ENCODE peak calls at places on chromosomes 7 and 10, in five cellular contexts. One of them, this sample, is unnamed.

GRCh38 chr10:129963076-129963830 is 821 bp downstream of the EBF3 start:
- DNase-seq in B cell: peak
- DNase-seq in AG08395: peak
- DNase-seq in NCI-H1105 treated with DMSO at 0.1 percent for 48 hours: no peak
- DNase-seq in hypothalamus: no peak
- DNase-seq in this sample: no peak

GRCh38 chr10:93512565-93512964 is 16.2 kb downstream of the CEP55 start:
- DNase-seq in AG08395: peak
- DNase-seq in hypothalamus: no peak
- DNase-seq in B cell: no peak
- DNase-seq in NCI-H1105 treated with DMSO at 0.1 percent for 48 hours: no peak
- DNase-seq in this sample: no peak

GRCh38 chr10:86556532-86556931 is 34.9 kb upstream of the WAPL start:
- DNase-seq in NCI-H1105 treated with DMSO at 0.1 percent for 48 hours: peak
- DNase-seq in hypothalamus: no peak
- DNase-seq in AG08395: no peak
- DNase-seq in B cell: no peak
- DNase-seq in this sample: no peak

GRCh38 chr10:12907651-12908050 is 93.9 kb downstream of the CCDC3 start:
- DNase-seq in B cell: no peak
- DNase-seq in hypothalamus: no peak
- DNase-seq in AG08395: no peak
- DNase-seq in NCI-H1105 treated with DMSO at 0.1 percent for 48 hours: no peak
- DNase-seq in this sample: no peak

GRCh38 chr7:91050677-91051076 is 213.6 kb upstream of the FZD1 start:
- DNase-seq in AG08395: no peak
- DNase-seq in hypothalamus: no peak
- DNase-seq in NCI-H1105 treated with DMSO at 0.1 percent for 48 hours: no peak
- DNase-seq in B cell: peak
- DNase-seq in this sample: no peak

GRCh38 chr7:152463714-152464311 is 28.0 kb upstream of the KMT2C start:
- DNase-seq in NCI-H1105 treated with DMSO at 0.1 percent for 48 hours: peak
- DNase-seq in AG08395: peak
- DNase-seq in B cell: peak
- DNase-seq in hypothalamus: peak
- DNase-seq in this sample: peak

GRCh38 chr10:131143425-131144165 is 167.9 kb downstream of the TCERG1L start:
- DNase-seq in B cell: no peak
- DNase-seq in NCI-H1105 treated with DMSO at 0.1 percent for 48 hours: no peak
- DNase-seq in AG08395: no peak
- DNase-seq in hypothalamus: no peak
- DNase-seq in this sample: no peak

GRCh38 chr7:133601607-133602006 is 348.7 kb downstream of the EXOC4 start:
- DNase-seq in B cell: no peak
- DNase-seq in AG08395: no peak
- DNase-seq in hypothalamus: no peak
- DNase-seq in NCI-H1105 treated with DMSO at 0.1 percent for 48 hours: no peak
- DNase-seq in this sample: no peak

GRCh38 chr7:157008-157310 is 35.4 kb upstream of the FAM20C start:
- DNase-seq in B cell: no peak
- DNase-seq in hypothalamus: no peak
- DNase-seq in AG08395: no peak
- DNase-seq in NCI-H1105 treated with DMSO at 0.1 percent for 48 hours: no peak
- DNase-seq in this sample: no peak

GRCh38 chr7:47506716-47507354 is 75.1 kb downstream of the TNS3 start:
- DNase-seq in AG08395: no peak
- DNase-seq in hypothalamus: no peak
- DNase-seq in B cell: no peak
- DNase-seq in NCI-H1105 treated with DMSO at 0.1 percent for 48 hours: no peak
- DNase-seq in this sample: no peak

GRCh38 chr7:138001529-138002095 is at the start of gene CREB3L2:
- DNase-seq in NCI-H1105 treated with DMSO at 0.1 percent for 48 hours: peak
- DNase-seq in AG08395: peak
- DNase-seq in B cell: peak
- DNase-seq in hypothalamus: no peak
- DNase-seq in this sample: peak

GRCh38 chr10:123571978-123572377 is 94.2 kb upstream of the GPR26 start:
- DNase-seq in AG08395: no peak
- DNase-seq in B cell: no peak
- DNase-seq in hypothalamus: no peak
- DNase-seq in NCI-H1105 treated with DMSO at 0.1 percent for 48 hours: no peak
- DNase-seq in this sample: no peak

GRCh38 chr10:126935263-126935946 is 30.2 kb downstream of the DOCK1 start:
- DNase-seq in AG08395: peak
- DNase-seq in B cell: peak
- DNase-seq in NCI-H1105 treated with DMSO at 0.1 percent for 48 hours: no peak
- DNase-seq in hypothalamus: no peak
- DNase-seq in this sample: no peak

GRCh38 chr10:59323036-59323459 is 39.3 kb downstream of the FAM13C start:
- DNase-seq in AG08395: no peak
- DNase-seq in NCI-H1105 treated with DMSO at 0.1 percent for 48 hours: no peak
- DNase-seq in B cell: no peak
- DNase-seq in hypothalamus: no peak
- DNase-seq in this sample: no peak

GRCh38 chr10:132882069-132882468 is 60.3 kb downstream of the CFAP46 start:
- DNase-seq in B cell: no peak
- DNase-seq in NCI-H1105 treated with DMSO at 0.1 percent for 48 hours: no peak
- DNase-seq in AG08395: no peak
- DNase-seq in hypothalamus: no peak
- DNase-seq in this sample: no peak

GRCh38 chr10:70576803-70577517 is 25.6 kb downstream of the PRF1 start:
- DNase-seq in NCI-H1105 treated with DMSO at 0.1 percent for 48 hours: no peak
- DNase-seq in hypothalamus: no peak
- DNase-seq in AG08395: peak
- DNase-seq in B cell: no peak
- DNase-seq in this sample: no peak

GRCh38 chr7:127718325-127718724 is 66.3 kb downstream of the SND1 start:
- DNase-seq in AG08395: no peak
- DNase-seq in B cell: no peak
- DNase-seq in NCI-H1105 treated with DMSO at 0.1 percent for 48 hours: no peak
- DNase-seq in hypothalamus: no peak
- DNase-seq in this sample: no peak

GRCh38 chr7:108004220-108005142 is 1.5 kb upstream of the LAMB1 start:
- DNase-seq in B cell: no peak
- DNase-seq in AG08395: peak
- DNase-seq in NCI-H1105 treated with DMSO at 0.1 percent for 48 hours: no peak
- DNase-seq in hypothalamus: no peak
- DNase-seq in this sample: peak

GRCh38 chr7:131302876-131303707 is 24.6 kb upstream of the MKLN1 start:
- DNase-seq in B cell: peak
- DNase-seq in AG08395: no peak
- DNase-seq in hypothalamus: no peak
- DNase-seq in NCI-H1105 treated with DMSO at 0.1 percent for 48 hours: no peak
- DNase-seq in this sample: peak

GRCh38 chr7:1704326-1705241 is 34.5 kb downstream of the ELFN1 start:
- DNase-seq in B cell: no peak
- DNase-seq in NCI-H1105 treated with DMSO at 0.1 percent for 48 hours: no peak
- DNase-seq in hypothalamus: no peak
- DNase-seq in AG08395: no peak
- DNase-seq in this sample: no peak

GRCh38 chr7:56157238-56157790 is 41.1 kb upstream of the NUPR2 start:
- DNase-seq in AG08395: no peak
- DNase-seq in NCI-H1105 treated with DMSO at 0.1 percent for 48 hours: peak
- DNase-seq in B cell: no peak
- DNase-seq in hypothalamus: no peak
- DNase-seq in this sample: no peak

GRCh38 chr7:99372275-99373085 is 2.0 kb upstream of the ARPC1B start:
- DNase-seq in AG08395: peak
- DNase-seq in B cell: no peak
- DNase-seq in hypothalamus: no peak
- DNase-seq in NCI-H1105 treated with DMSO at 0.1 percent for 48 hours: no peak
- DNase-seq in this sample: no peak

GRCh38 chr7:107622429-107622828 is 38.2 kb upstream of the SLC26A4 start:
- DNase-seq in AG08395: peak
- DNase-seq in NCI-H1105 treated with DMSO at 0.1 percent for 48 hours: no peak
- DNase-seq in hypothalamus: no peak
- DNase-seq in B cell: no peak
- DNase-seq in this sample: no peak

GRCh38 chr7:44189286-44189992 is at the start of gene GCK:
- DNase-seq in AG08395: no peak
- DNase-seq in NCI-H1105 treated with DMSO at 0.1 percent for 48 hours: peak
- DNase-seq in hypothalamus: no peak
- DNase-seq in B cell: no peak
- DNase-seq in this sample: no peak

GRCh38 chr10:78146200-78146599 is 112.5 kb downstream of the RPS24 start:
- DNase-seq in NCI-H1105 treated with DMSO at 0.1 percent for 48 hours: no peak
- DNase-seq in AG08395: no peak
- DNase-seq in hypothalamus: no peak
- DNase-seq in B cell: no peak
- DNase-seq in this sample: no peak

GRCh38 chr10:46231087-46231486 is 55.7 kb upstream of the ANTXRL start:
- DNase-seq in hypothalamus: no peak
- DNase-seq in AG08395: no peak
- DNase-seq in NCI-H1105 treated with DMSO at 0.1 percent for 48 hours: no peak
- DNase-seq in B cell: no peak
- DNase-seq in this sample: no peak

GRCh38 chr7:150417863-150418262 is 32.6 kb upstream of the GIMAP8 start:
- DNase-seq in AG08395: no peak
- DNase-seq in B cell: no peak
- DNase-seq in NCI-H1105 treated with DMSO at 0.1 percent for 48 hours: no peak
- DNase-seq in hypothalamus: no peak
- DNase-seq in this sample: no peak

GRCh38 chr7:92824901-92825480 is 11.4 kb downstream of the CDK6 start:
- DNase-seq in hypothalamus: no peak
- DNase-seq in NCI-H1105 treated with DMSO at 0.1 percent for 48 hours: no peak
- DNase-seq in B cell: no peak
- DNase-seq in AG08395: no peak
- DNase-seq in this sample: no peak

GRCh38 chr10:101938316-101939272 is 95.0 kb upstream of the KCNIP2 start:
- DNase-seq in NCI-H1105 treated with DMSO at 0.1 percent for 48 hours: no peak
- DNase-seq in AG08395: peak
- DNase-seq in hypothalamus: no peak
- DNase-seq in B cell: peak
- DNase-seq in this sample: no peak

GRCh38 chr10:73906524-73907447 is 4.1 kb upstream of the PLAU start:
- DNase-seq in NCI-H1105 treated with DMSO at 0.1 percent for 48 hours: no peak
- DNase-seq in B cell: no peak
- DNase-seq in hypothalamus: no peak
- DNase-seq in AG08395: peak
- DNase-seq in this sample: no peak

GRCh38 chr10:131690805-131691239 is 210.0 kb upstream of the PPP2R2D start:
- DNase-seq in B cell: no peak
- DNase-seq in hypothalamus: no peak
- DNase-seq in AG08395: no peak
- DNase-seq in NCI-H1105 treated with DMSO at 0.1 percent for 48 hours: no peak
- DNase-seq in this sample: no peak

GRCh38 chr10:13347235-13348156 is 597 bp downstream of the SEPHS1 start:
- DNase-seq in B cell: peak
- DNase-seq in NCI-H1105 treated with DMSO at 0.1 percent for 48 hours: peak
- DNase-seq in hypothalamus: peak
- DNase-seq in AG08395: peak
- DNase-seq in this sample: peak

GRCh38 chr10:76973091-76973514 is 664.5 kb downstream of the KCNMA1 start:
- DNase-seq in AG08395: no peak
- DNase-seq in B cell: no peak
- DNase-seq in hypothalamus: no peak
- DNase-seq in NCI-H1105 treated with DMSO at 0.1 percent for 48 hours: no peak
- DNase-seq in this sample: no peak

GRCh38 chr10:3749597-3750351 is 35.2 kb downstream of the KLF6 start:
- DNase-seq in AG08395: peak
- DNase-seq in hypothalamus: no peak
- DNase-seq in NCI-H1105 treated with DMSO at 0.1 percent for 48 hours: peak
- DNase-seq in B cell: no peak
- DNase-seq in this sample: no peak

GRCh38 chr10:32237644-32238345 is 109.2 kb downstream of the EPC1 start:
- DNase-seq in NCI-H1105 treated with DMSO at 0.1 percent for 48 hours: no peak
- DNase-seq in AG08395: peak
- DNase-seq in B cell: no peak
- DNase-seq in hypothalamus: no peak
- DNase-seq in this sample: no peak

GRCh38 chr10:98555011-98555619 is 108.4 kb upstream of the HPS1 start:
- DNase-seq in NCI-H1105 treated with DMSO at 0.1 percent for 48 hours: peak
- DNase-seq in AG08395: no peak
- DNase-seq in B cell: no peak
- DNase-seq in hypothalamus: no peak
- DNase-seq in this sample: no peak